ENCODE peak calls at places on chromosome 5, in four cellular contexts. One of them, this sample, is unnamed.

GRCh38 chr5:140327589-140327988 is 18.8 kb downstream of the HBEGF start:
- DNase-seq in aorta: no peak
- DNase-seq in tibial artery: no peak
- DNase-seq in CD4-positive, alpha-beta T cell: no peak
- DNase-seq in this sample: no peak

GRCh38 chr5:72268753-72269410 is 51.2 kb downstream of the MRPS27 start:
- DNase-seq in aorta: no peak
- DNase-seq in CD4-positive, alpha-beta T cell: peak; percentile 28
- DNase-seq in tibial artery: no peak
- DNase-seq in this sample: no peak

GRCh38 chr5:163362806-163363788 is 74.3 kb upstream of the CCNG1 start:
- DNase-seq in CD4-positive, alpha-beta T cell: no peak
- DNase-seq in tibial artery: no peak
- DNase-seq in aorta: no peak
- DNase-seq in this sample: no peak

GRCh38 chr5:150485770-150486401 is 22.0 kb upstream of the NDST1 start:
- DNase-seq in CD4-positive, alpha-beta T cell: peak; percentile 20
- DNase-seq in aorta: peak; percentile 92
- DNase-seq in tibial artery: peak; percentile 81
- DNase-seq in this sample: peak; percentile 62

GRCh38 chr5:107564896-107565295 is 105.8 kb downstream of the EFNA5 start:
- DNase-seq in aorta: no peak
- DNase-seq in CD4-positive, alpha-beta T cell: no peak
- DNase-seq in tibial artery: no peak
- DNase-seq in this sample: no peak

GRCh38 chr5:81787843-81788242 is 36.9 kb upstream of the SSBP2 start:
- DNase-seq in tibial artery: peak; percentile 78
- DNase-seq in CD4-positive, alpha-beta T cell: no peak
- DNase-seq in aorta: no peak
- DNase-seq in this sample: no peak

GRCh38 chr5:162485666-162486292 is 418.2 kb downstream of the GABRG2 start:
- DNase-seq in tibial artery: peak; percentile 71
- DNase-seq in CD4-positive, alpha-beta T cell: no peak
- DNase-seq in aorta: no peak
- DNase-seq in this sample: no peak

GRCh38 chr5:73321757-73322452 is 126.7 kb downstream of the FOXD1 start:
- DNase-seq in aorta: no peak
- DNase-seq in CD4-positive, alpha-beta T cell: no peak
- DNase-seq in tibial artery: no peak
- DNase-seq in this sample: no peak

GRCh38 chr5:76204713-76205112 is 121.5 kb downstream of the SV2C start:
- DNase-seq in tibial artery: no peak
- DNase-seq in CD4-positive, alpha-beta T cell: no peak
- DNase-seq in aorta: no peak
- DNase-seq in this sample: no peak

GRCh38 chr5:172724203-172724602 is 46.8 kb downstream of the DUSP1 start:
- DNase-seq in CD4-positive, alpha-beta T cell: no peak
- DNase-seq in aorta: peak; percentile 45
- DNase-seq in tibial artery: no peak
- DNase-seq in this sample: no peak

GRCh38 chr5:102796014-102796413 is 40.9 kb downstream of the PAM start:
- DNase-seq in tibial artery: no peak
- DNase-seq in aorta: no peak
- DNase-seq in CD4-positive, alpha-beta T cell: no peak
- DNase-seq in this sample: no peak

GRCh38 chr5:187617-188451 is 3.5 kb upstream of the LRRC14B start:
- DNase-seq in CD4-positive, alpha-beta T cell: no peak
- DNase-seq in tibial artery: peak; percentile 62
- DNase-seq in aorta: peak; percentile 71
- DNase-seq in this sample: no peak

GRCh38 chr5:138352071-138352721 is at the start of gene KDM3B:
- DNase-seq in CD4-positive, alpha-beta T cell: peak; percentile 86
- DNase-seq in tibial artery: peak; percentile 92
- DNase-seq in aorta: peak; percentile 95
- DNase-seq in this sample: peak; percentile 98

GRCh38 chr5:31664566-31664965 is 25.6 kb downstream of the PDZD2 start:
- DNase-seq in CD4-positive, alpha-beta T cell: no peak
- DNase-seq in aorta: no peak
- DNase-seq in tibial artery: no peak
- DNase-seq in this sample: no peak

This sample was measured in upper lobe of left lung.